ENCODE peak calls at places on chromosomes 13 and 19, in nine cellular contexts. R is SK-N-SH, I is HL-60, M is K562, O is Panc1, F is A549, T is HepG2, C is GM23338, L is HCT116. G is an unnamed sample.

GRCh38 chr13:29511980-29512379 is 83.5 kb downstream of the SLC7A1 start:
- DNase-seq in R (no peak), I (no peak), M (no peak), O (no peak), F (no peak), T (no peak), C (no peak), L (no peak), G (no peak)

GRCh38 chr13:105569816-105570215 is 965.6 kb downstream of the EFNB2 start:
- DNase-seq in R (peak; percentile 12), I (no peak), M (no peak), O (no peak), F (no peak), T (no peak), C (no peak), L (no peak), G (no peak)

GRCh38 chr19:8569066-8569761 is 8.0 kb downstream of the MYO1F start:
- DNase-seq in R (no peak), I (peak; percentile 99), M (peak; percentile 80), O (no peak), F (peak; percentile 64), T (no peak), C (no peak), L (peak; percentile 49), G (peak; percentile 63)

GRCh38 chr19:30253581-30253996 is 118.6 kb upstream of the ZNF536 start:
- DNase-seq in R (peak; percentile 42), I (no peak), M (no peak), O (no peak), F (no peak), T (no peak), C (no peak), L (no peak), G (no peak)

GRCh38 chr13:73171242-73171641 is 112.4 kb downstream of the KLF5 start:
- DNase-seq in R (no peak), I (no peak), M (no peak), O (no peak), F (no peak), T (no peak), C (no peak), L (no peak), G (no peak)

GRCh38 chr13:60152114-60152513 is 11.6 kb downstream of the DIAPH3 start:
- DNase-seq in R (no peak), I (no peak), M (no peak), O (no peak), F (no peak), T (no peak), C (no peak), L (no peak), G (no peak)

GRCh38 chr13:20426766-20427448 is 98.8 kb downstream of the CRYL1 start:
- DNase-seq in R (no peak), I (no peak), M (no peak), O (no peak), F (no peak), T (no peak), C (no peak), L (no peak), G (no peak)

GRCh38 chr13:51221674-51222509 is at the start of gene FAM124A:
- DNase-seq in R (peak; percentile 89), I (peak; percentile 32), M (peak; percentile 67), O (no peak), F (peak; percentile 23), T (no peak), C (peak; percentile 82), L (peak; percentile 4), G (no peak)

GRCh38 chr19:35963514-35963913 is 27.3 kb downstream of the LRFN3 start:
- DNase-seq in R (no peak), I (peak; percentile 14), M (peak; percentile 55), O (no peak), F (peak; percentile 75), T (peak; percentile 34), C (peak; percentile 92), L (no peak), G (no peak)

GRCh38 chr19:51546650-51547396 is 15.4 kb upstream of the SIGLEC6 start:
- DNase-seq in R (no peak), I (peak; percentile 93), M (peak; percentile 77), O (no peak), F (no peak), T (no peak), C (no peak), L (no peak), G (no peak)

GRCh38 chr13:36919206-36919832 is 719 bp downstream of the SMAD9 start:
- DNase-seq in R (peak; percentile 75), I (no peak), M (peak; percentile 11), O (no peak), F (no peak), T (peak; percentile 83), C (peak; percentile 76), L (no peak), G (no peak)

GRCh38 chr13:98144501-98145350 is 1.8 kb downstream of the FARP1 start:
- DNase-seq in R (peak; percentile 34), I (no peak), M (no peak), O (no peak), F (peak; percentile 19), T (peak; percentile 86), C (peak; percentile 78), L (peak; percentile 8), G (no peak)

GRCh38 chr13:106083620-106084350 is 451.7 kb downstream of the EFNB2 start:
- DNase-seq in R (peak; percentile 18), I (no peak), M (no peak), O (no peak), F (peak; percentile 19), T (peak; percentile 6), C (peak; percentile 79), L (peak; percentile 46), G (no peak)

GRCh38 chr13:110301606-110302131 is 5.3 kb downstream of the COL4A1 start:
- DNase-seq in R (no peak), I (no peak), M (no peak), O (no peak), F (no peak), T (no peak), C (peak; percentile 24), L (no peak), G (no peak)

DNA sequence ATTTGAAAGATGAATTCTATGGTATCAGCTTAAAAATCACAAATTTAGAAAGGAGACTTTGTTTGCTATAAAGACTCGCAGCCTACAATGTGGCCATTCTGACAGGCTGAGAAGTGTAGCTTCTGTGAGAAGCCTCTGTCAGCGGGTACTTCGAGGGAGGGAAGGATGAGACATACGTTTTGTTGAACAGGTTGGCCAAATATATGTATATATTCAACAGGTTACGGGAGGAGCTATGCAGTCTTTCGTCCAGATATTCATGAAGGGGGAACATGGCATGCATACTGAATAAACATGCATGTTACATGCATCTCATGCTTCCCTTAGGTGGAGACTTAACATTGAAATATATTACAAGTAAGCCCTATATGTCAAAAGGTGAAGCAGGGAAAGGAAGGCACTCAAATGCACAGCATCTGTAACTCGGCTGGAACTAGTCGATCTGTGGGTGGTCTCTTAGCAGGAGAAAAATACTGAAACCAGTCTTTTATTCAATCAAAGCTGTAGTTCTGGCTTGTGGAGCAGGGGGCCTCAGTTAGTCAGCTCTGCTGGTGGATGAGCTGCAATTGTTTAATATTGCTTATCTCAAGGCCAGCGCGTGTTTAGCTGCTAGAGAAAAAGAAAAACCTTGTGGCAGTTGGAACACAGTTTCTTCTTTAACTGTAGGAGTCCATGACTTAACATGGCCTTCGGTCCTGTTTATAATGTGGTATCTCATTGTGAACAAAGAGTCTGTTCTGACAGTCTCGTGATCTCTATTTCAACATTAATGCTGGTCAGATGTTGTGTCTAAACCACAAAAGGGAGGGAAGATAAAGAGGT is 94.3 kb downstream of the FAM216B start:
- DNase-seq in R (peak; percentile 35), I (no peak), M (no peak), O (no peak), F (no peak), T (no peak), C (peak; percentile 91), L (no peak), G (no peak)
- TF ChIP-seq REST in R (no peak), I (no peak), M (no peak), O (no peak), F (no peak), T (no peak), C (no peak), L (no peak), G (no peak)

GRCh38 chr19:10388957-10389356 is 8.6 kb upstream of the TYK2 start:
- DNase-seq in R (peak; percentile 76), I (peak; percentile 78), M (peak; percentile 63), O (peak; percentile 60), F (peak; percentile 77), T (peak; percentile 80), C (peak; percentile 93), L (peak; percentile 77), G (peak; percentile 69)

GRCh38 chr19:10393137-10393536 is 10.2 kb downstream of the CDC37 start:
- DNase-seq in R (no peak), I (no peak), M (peak; percentile 13), O (no peak), F (no peak), T (no peak), C (no peak), L (no peak), G (no peak)

GRCh38 chr19:10392120-10392519 is 11.2 kb downstream of the CDC37 start:
- DNase-seq in R (no peak), I (no peak), M (peak; percentile 5), O (no peak), F (no peak), T (no peak), C (no peak), L (no peak), G (no peak)

GRCh38 chr19:10389863-10390262 is 9.5 kb upstream of the TYK2 start:
- DNase-seq in R (no peak), I (peak; percentile 25), M (peak; percentile 16), O (no peak), F (no peak), T (no peak), C (peak; percentile 79), L (no peak), G (no peak)

DNA sequence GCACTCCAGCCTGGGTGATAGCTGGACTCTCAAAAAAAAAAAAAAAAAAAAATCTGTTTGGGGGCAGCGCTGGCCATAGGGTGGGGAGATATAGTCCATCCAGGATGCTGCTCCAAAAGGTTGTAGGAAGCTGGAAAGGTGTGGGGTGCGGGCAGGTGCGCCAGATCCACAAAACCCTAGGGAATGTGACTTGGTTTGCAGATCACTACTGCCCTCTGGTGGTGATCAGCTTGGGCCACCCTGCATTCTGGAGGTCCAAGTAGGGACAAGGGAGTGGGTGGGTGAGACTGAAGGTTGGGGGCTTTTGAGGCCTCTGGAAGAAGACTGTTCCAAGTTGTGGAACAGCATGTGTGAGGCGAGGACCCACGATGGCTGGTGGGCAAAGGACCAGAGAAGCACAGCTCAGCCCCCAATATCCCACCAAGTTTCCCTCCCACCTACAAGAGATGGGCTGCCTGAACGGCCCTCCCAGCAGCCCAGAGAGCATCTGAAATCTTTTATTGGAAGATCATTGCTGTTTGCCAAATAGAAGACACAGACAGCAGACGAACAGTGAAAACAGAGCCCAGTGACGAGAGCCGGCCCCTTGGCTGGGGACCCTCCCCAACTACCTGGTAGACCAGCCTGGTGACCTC is 10.4 kb upstream of the TYK2 start:
- DNase-seq in R (peak; percentile 85), I (peak; percentile 70), M (peak; percentile 66), O (peak; percentile 36), F (peak; percentile 78), T (peak; percentile 64), C (peak; percentile 92), L (peak; percentile 76), G (no peak)
- TF ChIP-seq REST in R (no peak), I (no peak), M (no peak), O (no peak), F (no peak), T (no peak), C (no peak), L (no peak), G (no peak)

GRCh38 chr19:7152568-7152967 is 83.1 kb downstream of the ZNF557 start:
- DNase-seq in R (peak; percentile 26), I (no peak), M (no peak), O (no peak), F (peak; percentile 37), T (no peak), C (peak; percentile 25), L (no peak), G (no peak)
- TF ChIP-seq REST in R (no peak), I (no peak), M (no peak), O (no peak), F (no peak), T (no peak), C (no peak), L (no peak), G (no peak)

GRCh38 chr13:47904239-47904638 is 96.8 kb downstream of the SUCLA2 start:
- DNase-seq in R (no peak), I (peak; percentile 17), M (peak; percentile 29), O (peak; percentile 7), F (no peak), T (no peak), C (no peak), L (no peak), G (no peak)
- TF ChIP-seq REST in R (no peak), I (no peak), M (no peak), O (no peak), F (no peak), T (no peak), C (no peak), L (no peak), G (no peak)

G was measured in GM12878.